ENCODE peak calls at places on chromosomes 4 and X, in five cellular contexts. O, R, H, S and A are unnamed samples.

GRCh38 chrX:2490634-2491033 is 10.1 kb downstream of the DHRSX start:
- DNase-seq in O (no peak), R (no peak), H (no peak), S (no peak), A (no peak)

GRCh38 chrX:17638731-17639130 is 98.6 kb upstream of the SCML1 start:
- DNase-seq in O (no peak), R (no peak), H (no peak), S (no peak), A (no peak)

GRCh38 chrX:15882704-15883539 is 28.3 kb upstream of the AP1S2 start:
- DNase-seq in O (no peak), R (peak), H (no peak), S (no peak), A (no peak)

GRCh38 chrX:24113161-24113560 is 36.4 kb upstream of the ZFX start:
- DNase-seq in O (no peak), R (peak), H (no peak), S (no peak), A (no peak)

GRCh38 chr4:20890752-20891151 is 190.5 kb downstream of the PACRGL start:
- DNase-seq in O (no peak), R (no peak), H (no peak), S (no peak), A (no peak)

GRCh38 chr4:66097271-66097670 is 427.0 kb upstream of the EPHA5 start:
- DNase-seq in O (no peak), R (no peak), H (no peak), S (no peak), A (no peak)

GRCh38 chr4:147760176-147760575 is 28.3 kb downstream of the ARHGAP10 start:
- DNase-seq in O (no peak), R (no peak), H (no peak), S (no peak), A (no peak)

GRCh38 chr4:65510976-65511375 is 159.3 kb downstream of the EPHA5 start:
- DNase-seq in O (no peak), R (peak), H (no peak), S (no peak), A (no peak)

GRCh38 chr4:3145251-3145908 is 70.9 kb downstream of the HTT start:
- DNase-seq in O (no peak), R (peak), H (no peak), S (no peak), A (no peak)

GRCh38 chr4:73620115-73620792 is at the start of gene RASSF6:
- DNase-seq in O (no peak), R (peak), H (peak), S (no peak), A (no peak)

GRCh38 chr4:147247577-147247976 is 233.3 kb upstream of the EDNRA start:
- DNase-seq in O (no peak), R (peak), H (no peak), S (no peak), A (no peak)

GRCh38 chrX:46117234-46117633 is 428.0 kb downstream of the ZNF674 start:
- DNase-seq in O (no peak), R (no peak), H (no peak), S (peak), A (no peak)

GRCh38 chrX:119399772-119400101 is 601 bp downstream of the SLC25A43 start:
- DNase-seq in O (no peak), R (peak), H (no peak), S (no peak), A (no peak)

GRCh38 chr4:1192493-1193205 is 20.3 kb upstream of the SPON2 start:
- DNase-seq in O (peak), R (no peak), H (no peak), S (no peak), A (peak)

GRCh38 chrX:2705036-2705435 is 13.9 kb downstream of the CD99 start:
- DNase-seq in O (peak), R (peak), H (no peak), S (peak), A (no peak)

GRCh38 chrX:44314259-44314734 is 29.2 kb downstream of the EFHC2 start:
- DNase-seq in O (no peak), R (peak), H (peak), S (peak), A (no peak)

GRCh38 chr4:84379881-84380618 is 119.0 kb downstream of the NKX6-1 start:
- DNase-seq in O (no peak), R (peak), H (no peak), S (no peak), A (no peak)

GRCh38 chr4:55636622-55636999 is 513 bp upstream of the NMU start:
- DNase-seq in O (no peak), R (no peak), H (no peak), S (no peak), A (no peak)

GRCh38 chrX:29880977-29881376 is 334.4 kb upstream of the MAGEB2 start:
- DNase-seq in O (no peak), R (no peak), H (no peak), S (no peak), A (no peak)

GRCh38 chr4:101279377-101279871 is 67.9 kb downstream of the PPP3CA start:
- DNase-seq in O (peak), R (peak), H (no peak), S (peak), A (peak)

GRCh38 chr4:124903995-124904722 is 191.6 kb upstream of the ANKRD50 start:
- DNase-seq in O (no peak), R (peak), H (no peak), S (peak), A (no peak)

GRCh38 chrX:21933077-21933476 is 7.4 kb upstream of the SMS start:
- DNase-seq in O (no peak), R (no peak), H (no peak), S (no peak), A (no peak)

GRCh38 chr4:78703079-78703478 is 73.1 kb upstream of the BMP2K start:
- DNase-seq in O (no peak), R (no peak), H (no peak), S (no peak), A (no peak)

GRCh38 chrX:48972214-48973164 is 845 bp upstream of the KCND1 start:
- DNase-seq in O (peak), R (peak), H (no peak), S (no peak), A (peak)

GRCh38 chr4:87309625-87310024 is 13.1 kb downstream of the HSD17B13 start:
- DNase-seq in O (no peak), R (no peak), H (no peak), S (no peak), A (no peak)

GRCh38 chr4:53931423-53932060 is 132.9 kb downstream of the CHIC2 start:
- DNase-seq in O (no peak), R (peak), H (no peak), S (no peak), A (no peak)

GRCh38 chr4:683982-684571 is 4.9 kb downstream of the SLC49A3 start:
- DNase-seq in O (peak), R (peak), H (peak), S (peak), A (no peak)

GRCh38 chr4:139828966-139829662 is 163.5 kb downstream of the MGST2 start:
- DNase-seq in O (no peak), R (no peak), H (no peak), S (no peak), A (no peak)

GRCh38 chr4:42371306-42372063 is 25.8 kb upstream of the SHISA3 start:
- DNase-seq in O (peak), R (peak), H (no peak), S (no peak), A (no peak)

GRCh38 chrX:136185409-136186022 is 38.2 kb downstream of the FHL1 start:
- DNase-seq in O (no peak), R (peak), H (no peak), S (no peak), A (no peak)

GRCh38 chrX:135463937-135464336 is 42.2 kb downstream of the SMIM10L2A start:
- DNase-seq in O (no peak), R (no peak), H (no peak), S (no peak), A (no peak)

GRCh38 chrX:116873678-116874077 is 410.9 kb upstream of the CT83 start:
- DNase-seq in O (no peak), R (peak), H (no peak), S (no peak), A (no peak)

GRCh38 chrX:153651540-153652079 is 4.6 kb downstream of the DUSP9 start:
- DNase-seq in O (no peak), R (no peak), H (no peak), S (no peak), A (no peak)

GRCh38 chr4:83552924-83553323 is 17.0 kb downstream of the GPAT3 start:
- DNase-seq in O (no peak), R (peak), H (no peak), S (no peak), A (no peak)

GRCh38 chr4:110196871-110197420 is 1.5 kb downstream of the ELOVL6 start:
- DNase-seq in O (peak), R (peak), H (no peak), S (no peak), A (peak)

GRCh38 chrX:132413459-132413858 is 75.4 kb downstream of the MBNL3 start:
- DNase-seq in O (peak), R (no peak), H (no peak), S (no peak), A (no peak)

GRCh38 chr4:123393696-123394095 is 2.9 kb upstream of the SPRY1 start:
- DNase-seq in O (no peak), R (no peak), H (no peak), S (no peak), A (no peak)
- H3K27ac ChIP-seq in O (no peak), R (no peak), H (no peak), S (peak), A (peak)

GRCh38 chr4:119663160-119663788 is 34.7 kb upstream of the PDE5A start:
- DNase-seq in O (no peak), R (no peak), H (no peak), S (no peak), A (no peak)

GRCh38 chr4:119656986-119657635 is 28.5 kb upstream of the PDE5A start:
- DNase-seq in O (no peak), R (peak), H (no peak), S (no peak), A (no peak)

GRCh38 chr4:119664168-119664907 is 35.7 kb upstream of the PDE5A start:
- DNase-seq in O (no peak), R (peak), H (no peak), S (no peak), A (no peak)

GRCh38 chr4:119659576-119659975 is 31.0 kb upstream of the PDE5A start:
- DNase-seq in O (no peak), R (peak), H (no peak), S (no peak), A (no peak)

DNA sequence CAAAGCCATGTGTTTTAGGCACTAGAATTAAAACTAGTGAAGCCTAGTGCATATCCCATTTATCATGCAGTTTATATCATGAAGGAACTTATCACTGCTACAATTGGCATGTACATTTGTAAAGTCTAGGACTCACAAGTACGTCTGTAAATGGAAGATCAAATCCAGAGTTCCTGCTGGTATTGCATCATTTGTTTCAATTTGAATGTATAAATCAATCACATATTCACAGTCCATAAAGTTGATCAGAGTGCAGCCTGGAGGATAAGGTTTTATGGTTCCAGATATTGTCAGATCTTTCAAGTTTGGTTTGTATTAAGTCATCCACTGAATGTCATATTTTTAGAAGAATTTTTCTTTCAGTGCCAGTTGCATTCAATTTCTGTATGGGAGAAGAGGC is 32.6 kb upstream of the PDE5A start:
- DNase-seq in O (no peak), R (no peak), H (no peak), S (no peak), A (no peak)
- H3K27ac ChIP-seq in O (no peak), R (no peak), H (no peak), S (no peak), A (no peak)

DNA sequence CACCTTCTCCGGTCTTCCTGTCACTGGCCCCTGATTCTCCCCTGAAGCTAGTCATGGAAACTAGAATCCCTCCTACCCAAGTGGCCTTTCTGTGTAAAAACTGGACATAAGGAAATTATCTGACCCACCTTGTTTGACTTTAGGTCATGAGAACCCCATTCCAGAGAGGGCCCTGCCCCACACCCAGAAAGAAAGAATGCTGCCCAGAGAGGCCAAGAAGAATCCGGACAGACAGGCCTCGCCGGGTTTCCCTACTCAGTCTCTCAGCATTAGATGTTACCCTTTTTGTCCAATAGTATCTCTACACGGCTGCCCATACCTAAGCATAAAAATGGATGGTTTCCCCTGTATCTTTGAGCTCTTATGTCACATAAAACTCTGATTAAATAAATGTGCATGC is 83.3 kb upstream of the HELT start:
- DNase-seq in O (no peak), R (no peak), H (no peak), S (no peak), A (no peak)
- H3K27ac ChIP-seq in O (no peak), R (no peak), H (no peak), S (no peak), A (no peak)

GRCh38 chr4:143364063-143364462 is 27.4 kb downstream of the GAB1 start:
- DNase-seq in O (no peak), R (no peak), H (no peak), S (no peak), A (no peak)

GRCh38 chr4:143372093-143372915 is 35.6 kb downstream of the GAB1 start:
- DNase-seq in O (no peak), R (no peak), H (no peak), S (no peak), A (no peak)

GRCh38 chr4:143374771-143375170 is 38.1 kb downstream of the GAB1 start:
- DNase-seq in O (no peak), R (peak), H (no peak), S (no peak), A (no peak)

GRCh38 chr4:143367863-143368262 is 31.2 kb downstream of the GAB1 start:
- DNase-seq in O (no peak), R (no peak), H (no peak), S (no peak), A (no peak)

DNA sequence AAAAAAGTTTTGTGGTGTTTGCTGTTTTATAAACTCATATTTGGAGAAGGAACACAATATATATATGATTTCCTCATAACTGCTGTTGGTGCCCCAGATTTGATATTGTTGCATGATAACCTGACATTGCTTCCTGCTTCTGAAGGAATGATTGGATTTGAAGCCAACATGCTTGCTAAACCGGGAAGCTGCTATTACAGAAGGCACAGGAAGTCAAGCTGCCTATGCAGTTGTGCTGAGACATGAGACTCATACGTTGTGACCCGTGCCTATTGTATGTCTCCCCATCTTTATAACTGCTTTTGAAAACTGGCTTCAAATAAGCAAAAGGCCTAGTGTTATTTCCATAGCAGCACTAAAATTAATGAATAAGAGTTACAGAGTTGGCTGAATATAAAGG is 32.9 kb downstream of the GAB1 start:
- DNase-seq in O (no peak), R (no peak), H (no peak), S (no peak), A (no peak)
- H3K27ac ChIP-seq in O (no peak), R (no peak), H (no peak), S (peak), A (no peak)

GRCh38 chr4:185654965-185655554 is 119.8 kb upstream of the PDLIM3 start:
- DNase-seq in O (no peak), R (no peak), H (no peak), S (no peak), A (no peak)

GRCh38 chr4:185654311-185654710 is 119.0 kb upstream of the PDLIM3 start:
- DNase-seq in O (no peak), R (no peak), H (no peak), S (no peak), A (no peak)

GRCh38 chr4:185656467-185656890 is 121.2 kb upstream of the PDLIM3 start:
- DNase-seq in O (no peak), R (peak), H (no peak), S (peak), A (no peak)

GRCh38 chr4:185657699-185658098 is 122.4 kb upstream of the PDLIM3 start:
- DNase-seq in O (no peak), R (peak), H (no peak), S (no peak), A (no peak)

GRCh38 chr4:185657191-185657590 is 121.9 kb upstream of the PDLIM3 start:
- DNase-seq in O (no peak), R (peak), H (no peak), S (no peak), A (no peak)
- H3K27ac ChIP-seq in O (no peak), R (no peak), H (no peak), S (peak), A (no peak)

GRCh38 chrX:13216139-13216538 is 103.7 kb downstream of the ATXN3L start:
- DNase-seq in O (no peak), R (peak), H (no peak), S (no peak), A (no peak)

GRCh38 chrX:13215729-13216128 is 104.1 kb downstream of the ATXN3L start:
- DNase-seq in O (no peak), R (peak), H (no peak), S (no peak), A (no peak)

GRCh38 chrX:13208281-13208935 is 111.4 kb downstream of the ATXN3L start:
- DNase-seq in O (no peak), R (no peak), H (no peak), S (no peak), A (no peak)

GRCh38 chrX:13212191-13212651 is 107.6 kb downstream of the ATXN3L start:
- DNase-seq in O (no peak), R (no peak), H (no peak), S (peak), A (peak)
- H3K27ac ChIP-seq in O (no peak), R (no peak), H (peak), S (peak), A (peak)

GRCh38 chr4:102342404-102343074 is 2.7 kb downstream of the SLC39A8 start:
- DNase-seq in O (no peak), R (no peak), H (no peak), S (no peak), A (no peak)
- H3K27ac ChIP-seq in O (no peak), R (no peak), H (peak), S (no peak), A (no peak)

DNA sequence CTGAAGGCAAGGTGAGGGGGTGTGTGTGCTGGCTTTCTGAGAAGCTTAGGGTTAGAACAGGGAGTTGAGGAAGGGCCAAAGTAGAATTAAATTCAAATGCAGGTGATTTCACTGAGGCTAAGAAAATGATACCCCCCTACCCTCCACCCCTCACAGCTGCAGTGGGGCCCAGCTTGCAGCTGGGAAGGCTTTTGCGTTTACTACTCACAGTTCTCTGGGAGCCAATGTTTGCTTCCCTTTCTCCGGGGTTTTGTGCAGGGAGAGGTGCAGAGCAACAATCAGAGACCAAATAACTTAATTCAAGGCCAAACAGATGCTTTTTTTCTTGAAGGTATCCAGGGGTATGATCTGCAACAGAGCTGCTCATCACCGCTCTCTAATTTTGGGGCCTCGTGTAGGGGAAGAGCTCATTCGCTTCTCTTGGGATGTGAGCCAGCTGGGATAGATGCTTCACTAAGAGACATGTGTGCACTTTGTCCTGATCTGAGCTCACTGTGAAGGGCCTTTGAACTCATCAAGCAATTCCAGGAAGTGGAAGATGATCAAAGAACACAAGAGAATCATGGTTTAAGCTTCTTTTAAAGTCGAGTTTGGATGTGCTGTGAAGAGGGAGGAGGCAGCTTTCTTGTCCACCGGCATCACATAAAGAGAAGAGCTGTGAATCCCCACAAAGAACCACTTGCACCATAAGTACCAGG is 122.7 kb upstream of the C1GALT1C1 start:
- DNase-seq in O (no peak), R (no peak), H (no peak), S (no peak), A (no peak)
- H3K27ac ChIP-seq in O (no peak), R (no peak), H (no peak), S (no peak), A (no peak)